ENCODE peak calls at places on chromosomes 1 and 21, in six cellular contexts. Y is prostate gland, H is pancreas, N is cardiac fibroblast, L is ovary, V is SK-N-SH. K is an unnamed sample.
A peak's percentile ranks its signal among the peaks of the same experiment; 100 is the strongest.

GRCh38 chr21:39110431-39110830 is 72.8 kb downstream of the PSMG1 start:
- DNase-seq in Y (no peak), N (no peak), V (no peak), L (no peak), H (no peak), K (no peak)

GRCh38 chr1:108878678-108879077 is 1.9 kb downstream of the GPSM2 start:
- DNase-seq in H (no peak), Y (no peak), L (no peak), V (peak; percentile 17), N (no peak), K (no peak)

GRCh38 chr1:220962031-220962751 is 82.9 kb downstream of the HLX start:
- DNase-seq in Y (no peak), H (no peak), V (no peak), L (no peak), N (peak; percentile 98), K (peak; percentile 81)

GRCh38 chr1:205504311-205505075 is at the start of gene CDK18:
- DNase-seq in L (peak; percentile 80), V (peak; percentile 88), H (peak; percentile 94), Y (peak; percentile 86), N (no peak), K (no peak)

GRCh38 chr1:212561501-212561931 is 47.0 kb upstream of the ATF3 start:
- DNase-seq in V (no peak), Y (no peak), N (peak; percentile 59), L (no peak), H (no peak), K (no peak)

GRCh38 chr1:109985251-109986053 is 887 bp downstream of the AHCYL1 start:
- DNase-seq in H (no peak), V (no peak), Y (no peak), L (no peak), N (no peak), K (no peak)

GRCh38 chr1:169047074-169047473 is 59.4 kb upstream of the ATP1B1 start:
- DNase-seq in H (no peak), V (no peak), Y (no peak), N (no peak), L (no peak), K (no peak)

GRCh38 chr1:13701274-13701650 is 1.3 kb downstream of the PRDM2 start:
- DNase-seq in V (no peak), H (no peak), Y (no peak), N (peak; percentile 6), L (no peak), K (no peak)

GRCh38 chr1:5466487-5466886 is 525.7 kb downstream of the NPHP4 start:
- DNase-seq in V (no peak), N (no peak), L (no peak), H (no peak), Y (no peak), K (no peak)

GRCh38 chr1:93666613-93667384 is 14.8 kb downstream of the BCAR3 start:
- DNase-seq in Y (peak; percentile 86), V (no peak), N (no peak), H (no peak), L (no peak), K (no peak)

GRCh38 chr1:145960468-145961108 is 2.8 kb upstream of the LIX1L start:
- DNase-seq in N (peak; percentile 58), L (peak; percentile 91), Y (peak; percentile 63), H (peak; percentile 91), V (peak; percentile 90), K (no peak)

GRCh38 chr1:107782192-107782845 is 182.7 kb downstream of the VAV3 start:
- DNase-seq in Y (peak; percentile 57), L (no peak), H (no peak), V (peak; percentile 25), N (peak; percentile 78), K (peak; percentile 18)

GRCh38 chr1:108533351-108534083 is 26.4 kb upstream of the EEIG2 start:
- DNase-seq in V (no peak), N (no peak), L (no peak), H (no peak), Y (peak; percentile 74), K (no peak)

GRCh38 chr1:178862416-178862815 is 8.5 kb downstream of the ANGPTL1 start:
- DNase-seq in L (no peak), H (no peak), Y (no peak), V (no peak), N (no peak), K (no peak)

GRCh38 chr1:227174136-227174535 is 144.2 kb downstream of the CDC42BPA start:
- DNase-seq in Y (no peak), N (peak; percentile 62), V (no peak), H (no peak), L (no peak), K (no peak)

GRCh38 chr1:47568763-47569162 is 130.9 kb downstream of the FOXD2 start:
- DNase-seq in N (no peak), H (no peak), L (no peak), Y (no peak), V (peak; percentile 62), K (no peak)

GRCh38 chr1:115492880-115493279 is 148.9 kb upstream of the VANGL1 start:
- DNase-seq in H (no peak), Y (no peak), L (no peak), V (no peak), N (peak; percentile 37), K (no peak)

GRCh38 chr1:202320081-202320405 is 21.7 kb downstream of the UBE2T start:
- DNase-seq in H (no peak), L (no peak), V (no peak), N (no peak), Y (no peak), K (no peak)

GRCh38 chr1:214439352-214440119 is 111.9 kb downstream of the PTPN14 start:
- DNase-seq in L (peak; percentile 58), V (no peak), N (peak; percentile 82), H (no peak), Y (peak; percentile 78), K (peak; percentile 76)

GRCh38 chr1:60573121-60573520 is 499.6 kb upstream of the C1orf87 start:
- DNase-seq in Y (peak; percentile 27), V (no peak), L (no peak), N (peak; percentile 89), H (no peak), K (no peak)

GRCh38 chr1:19425643-19426245 is 59.6 kb downstream of the CAPZB start:
- DNase-seq in N (no peak), Y (no peak), V (no peak), L (no peak), H (no peak), K (no peak)

GRCh38 chr1:206895837-206896242 is 1.4 kb upstream of the IL24 start:
- DNase-seq in Y (peak; percentile 54), N (peak; percentile 82), H (no peak), L (no peak), V (no peak), K (no peak)

GRCh38 chr1:39732730-39733129 is 6.0 kb upstream of the PPIE start:
- DNase-seq in Y (no peak), L (no peak), V (no peak), H (no peak), N (peak; percentile 21), K (no peak)

GRCh38 chr1:167107456-167107855 is 13.6 kb downstream of the STYXL2 start:
- DNase-seq in L (no peak), N (peak; percentile 16), H (no peak), Y (no peak), V (no peak), K (no peak)

GRCh38 chr1:26181586-26182371 is 4.5 kb downstream of the CNKSR1 start:
- DNase-seq in Y (no peak), L (no peak), N (no peak), H (no peak), V (no peak), K (no peak)

GRCh38 chr1:26184086-26184485 is 6.3 kb upstream of the CATSPER4 start:
- DNase-seq in N (no peak), Y (no peak), H (peak; percentile 57), L (no peak), V (no peak), K (no peak)

GRCh38 chr1:26180010-26180506 is 2.8 kb downstream of the CNKSR1 start:
- DNase-seq in N (no peak), Y (no peak), V (no peak), L (no peak), H (no peak), K (no peak)

GRCh38 chr1:26184883-26185282 is 5.5 kb upstream of the CATSPER4 start:
- DNase-seq in N (no peak), Y (no peak), L (no peak), H (no peak), V (no peak), K (no peak)

DNA sequence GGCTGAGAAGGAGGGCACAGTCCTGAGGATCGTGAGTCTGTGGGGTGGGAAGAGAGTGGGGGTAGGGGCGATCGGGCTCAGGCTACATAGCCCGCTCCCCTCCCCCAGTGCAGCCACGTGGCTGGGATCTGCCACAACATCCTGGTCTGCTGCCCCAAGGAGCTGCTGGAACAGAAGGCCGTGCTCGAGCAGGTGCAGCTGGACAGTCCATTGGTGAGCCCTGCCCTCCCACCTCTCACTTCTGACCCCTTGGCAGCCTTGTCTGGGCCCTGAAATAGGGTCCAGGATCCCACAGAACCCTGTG is 5.0 kb downstream of the CNKSR1 start:
- DNase-seq in N (no peak), V (no peak), Y (no peak), H (no peak), L (no peak), K (no peak)
- H3K4me3 ChIP-seq in N (no peak overlapping the region), V (no peak overlapping the region), Y (no peak overlapping the region), H (no peak overlapping the region), L (no peak overlapping the region), K (no peak overlapping the region)

DNA sequence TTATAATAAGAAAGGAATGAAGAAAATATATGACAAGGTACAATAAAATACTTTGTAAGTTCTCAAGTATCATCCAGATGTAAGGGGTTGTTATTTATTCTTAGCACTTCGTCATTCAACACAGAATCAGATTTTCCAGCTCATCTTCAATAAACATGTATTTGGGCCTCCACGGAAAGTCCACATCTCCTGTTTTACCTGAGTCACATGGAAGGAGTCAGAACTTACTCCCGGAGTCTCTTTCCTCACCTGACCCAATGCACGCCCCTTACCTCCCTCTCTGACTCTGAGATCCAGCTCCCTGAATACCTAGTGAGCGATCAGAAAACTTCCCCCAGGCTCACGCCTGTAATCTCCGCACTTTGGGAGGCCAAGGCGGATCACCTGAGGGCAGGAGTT is 1.5 kb upstream of the PMVK start:
- DNase-seq in Y (no peak), N (no peak), H (no peak), V (no peak), L (no peak), K (no peak)
- H3K4me3 ChIP-seq in Y (peak overlapping the region; percentile 69), N (peak overlapping the region; percentile 75), H (no peak overlapping the region), V (peak overlapping the region; percentile 63), L (peak overlapping the region; percentile 55), K (peak overlapping the region; percentile 72)

DNA sequence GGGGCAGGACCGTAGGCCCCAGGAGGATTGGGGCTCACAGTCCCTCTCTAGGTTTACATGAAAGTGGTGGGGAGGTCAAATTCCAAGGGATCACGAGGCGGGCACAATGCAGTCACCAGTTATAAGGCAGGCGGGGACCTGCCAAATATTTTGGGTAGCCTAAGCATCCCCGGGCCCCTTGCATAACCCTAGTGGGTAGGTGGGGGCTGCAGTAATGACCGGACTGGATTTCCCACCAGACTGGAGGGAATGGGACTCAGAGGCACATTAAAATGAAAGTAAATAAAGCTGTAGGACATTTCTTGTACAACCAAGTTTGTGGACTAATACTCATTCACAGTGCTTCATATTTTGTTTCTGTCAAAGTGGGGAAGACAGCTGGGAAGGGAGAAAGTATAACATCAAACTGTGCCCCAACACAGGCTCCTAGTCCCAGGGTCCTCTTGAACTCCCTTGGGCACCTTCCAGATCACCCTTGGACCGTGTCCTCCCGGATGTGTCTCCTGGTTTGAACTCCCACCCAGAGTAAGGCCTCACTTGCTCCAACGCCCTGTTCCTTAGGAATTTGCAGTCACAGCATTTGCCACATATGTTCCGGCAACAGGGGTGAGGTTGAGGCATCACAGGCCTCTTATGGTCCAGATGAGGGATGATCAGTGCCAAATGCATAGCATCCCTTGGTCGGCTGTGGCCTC is 28.4 kb upstream of the KIAA0040 start:
- DNase-seq in L (no peak), N (no peak), H (no peak), Y (no peak), V (no peak), K (no peak)
- H3K4me3 ChIP-seq in L (no peak overlapping the region), N (no peak overlapping the region), H (no peak overlapping the region), Y (no peak overlapping the region), V (no peak overlapping the region), K (no peak overlapping the region)

GRCh38 chr1:162003825-162004205 is 19.9 kb downstream of the OLFML2B start:
- DNase-seq in H (no peak), L (no peak), N (peak; percentile 64), V (no peak), Y (no peak), K (peak; percentile 61)
- H3K4me3 ChIP-seq in H (no peak overlapping the region), L (no peak overlapping the region), N (no peak overlapping the region), V (no peak overlapping the region), Y (no peak overlapping the region), K (no peak overlapping the region)

K was measured in AG04450.